ENCODE peak calls at places on chromosomes 6 and 20, in ten cellular contexts. Q is neural progenitor cell; C is ovary; R is CD8-positive, alpha-beta T cell; N is brain microvascular endothelial cell; I is GM12865; G is mammary epithelial cell; E is left ventricle myocardium inferior; F is WTC11; Z is HFFc6. D is an unnamed sample.

GRCh38 chr6:127606131-127606562 is 29.2 kb downstream of the C6orf58 start:
- DNase-seq in Z (peak; percentile 51), C (peak; percentile 16), G (peak; percentile 31), I (peak; percentile 3), F (peak; percentile 24), E (no peak), N (peak; percentile 44), R (peak; percentile 19), Q (peak; percentile 67), D (peak; percentile 19)

GRCh38 chr6:30688569-30688968 is 2.1 kb upstream of the PPP1R18 start:
- DNase-seq in G (no peak), R (no peak), E (peak; percentile 8), Q (no peak), F (no peak), I (peak; percentile 74), C (peak; percentile 41), N (no peak), Z (no peak), D (no peak)

GRCh38 chr6:158638393-158638792 is 6.2 kb downstream of the DYNLT1 start:
- DNase-seq in Z (no peak), R (no peak), Q (no peak), G (no peak), E (no peak), C (no peak), N (no peak), I (no peak), F (no peak), D (no peak)

GRCh38 chr20:33909331-33909921 is 84.3 kb upstream of the RALY start:
- DNase-seq in Z (peak; percentile 91), Q (no peak), N (peak; percentile 91), F (no peak), I (no peak), G (peak; percentile 56), E (no peak), C (no peak), R (no peak), D (peak; percentile 99)

GRCh38 chr6:163706688-163707087 is 292.2 kb downstream of the QKI start:
- DNase-seq in I (peak; percentile 41), E (no peak), Q (no peak), G (no peak), R (no peak), C (no peak), Z (no peak), N (no peak), F (no peak), D (no peak)

GRCh38 chr6:130559166-130559565 is 193.3 kb downstream of the TMEM200A start:
- DNase-seq in Z (peak; percentile 2), F (no peak), N (no peak), I (no peak), R (no peak), E (no peak), Q (no peak), C (no peak), G (no peak), D (no peak)

GRCh38 chr6:44452725-44453124 is 65.2 kb downstream of the CDC5L start:
- DNase-seq in Q (no peak), Z (peak; percentile 81), G (peak; percentile 89), N (peak; percentile 72), R (no peak), I (no peak), F (no peak), C (no peak), E (no peak), D (no peak)

GRCh38 chr20:45506927-45507820 is 8.2 kb downstream of the SPINT3 start:
- DNase-seq in C (no peak), Z (no peak), Q (no peak), G (peak; percentile 96), I (peak; percentile 16), R (no peak), N (no peak), E (no peak), F (no peak), D (no peak)

GRCh38 chr6:40336296-40336695 is 250.9 kb downstream of the LRFN2 start:
- DNase-seq in G (no peak), Q (no peak), F (no peak), E (no peak), R (no peak), I (no peak), C (no peak), N (no peak), Z (no peak), D (no peak)

GRCh38 chr6:163404825-163405265 is 9.7 kb upstream of the QKI start:
- DNase-seq in C (no peak), E (no peak), Q (peak; percentile 47), G (no peak), R (no peak), I (no peak), F (no peak), N (no peak), Z (no peak), D (no peak)

GRCh38 chr6:53922571-53922981 is 127.8 kb downstream of the LRRC1 start:
- DNase-seq in Q (peak; percentile 5), C (no peak), I (no peak), G (no peak), Z (no peak), N (peak; percentile 45), R (no peak), F (no peak), E (no peak), D (no peak)

GRCh38 chr6:53727748-53728147 is 62.2 kb upstream of the KLHL31 start:
- DNase-seq in G (no peak), F (no peak), I (no peak), E (no peak), N (peak; percentile 8), Z (peak; percentile 40), C (no peak), R (no peak), Q (no peak), D (no peak)

GRCh38 chr20:62616728-62617621 is 25.3 kb upstream of the SLCO4A1 start:
- DNase-seq in I (peak; percentile 78), E (peak; percentile 75), F (peak; percentile 81), G (peak; percentile 26), Q (peak; percentile 79), N (peak; percentile 60), C (peak; percentile 71), Z (peak; percentile 31), R (peak; percentile 63), D (no peak)

GRCh38 chr6:2429460-2429859 is 184.1 kb upstream of the GMDS start:
- DNase-seq in C (no peak), G (no peak), I (no peak), F (no peak), Q (no peak), N (no peak), Z (peak; percentile 49), R (no peak), E (no peak), D (no peak)

GRCh38 chr20:56626367-56627121 is 2.6 kb upstream of the TFAP2C start:
- DNase-seq in C (no peak), Z (no peak), G (no peak), R (no peak), E (no peak), N (no peak), Q (peak; percentile 89), I (no peak), F (peak; percentile 79), D (no peak)
- TF ChIP-seq CTCF in C (no peak), Z (peak; percentile 65), G (peak; percentile 4), R (no peak), E (peak; percentile 22), N (peak; percentile 65), Q (peak; percentile 76), I (no peak), F (peak; percentile 77), D (peak; percentile 43)

GRCh38 chr6:161152904-161153662 is 120.8 kb downstream of the AGPAT4 start:
- DNase-seq in G (no peak), R (no peak), N (no peak), F (no peak), Z (no peak), C (no peak), E (no peak), I (no peak), Q (no peak), D (no peak)
- TF ChIP-seq CTCF in G (peak; percentile 46), R (no peak), N (peak; percentile 76), F (no peak), Z (peak; percentile 73), C (no peak), E (peak; percentile 50), I (peak; percentile 28), Q (peak; percentile 33), D (peak; percentile 68)

GRCh38 chr6:115668781-115669180 is 391.9 kb downstream of the FRK start:
- DNase-seq in Z (no peak), G (no peak), I (no peak), F (no peak), Q (no peak), C (no peak), R (no peak), N (no peak), E (no peak), D (no peak)

GRCh38 chr6:115667478-115667996 is 393.2 kb downstream of the FRK start:
- DNase-seq in N (no peak), C (no peak), Z (no peak), G (no peak), I (no peak), F (peak; percentile 11), E (no peak), Q (no peak), R (no peak), D (no peak)

GRCh38 chr6:115666997-115667396 is 393.7 kb downstream of the FRK start:
- DNase-seq in R (no peak), C (no peak), Q (no peak), I (no peak), G (no peak), Z (no peak), N (no peak), F (no peak), E (no peak), D (no peak)

GRCh38 chr6:115665310-115665709 is 395.4 kb downstream of the FRK start:
- DNase-seq in F (no peak), N (no peak), E (no peak), Z (no peak), R (no peak), I (no peak), C (no peak), G (no peak), Q (no peak), D (no peak)

DNA sequence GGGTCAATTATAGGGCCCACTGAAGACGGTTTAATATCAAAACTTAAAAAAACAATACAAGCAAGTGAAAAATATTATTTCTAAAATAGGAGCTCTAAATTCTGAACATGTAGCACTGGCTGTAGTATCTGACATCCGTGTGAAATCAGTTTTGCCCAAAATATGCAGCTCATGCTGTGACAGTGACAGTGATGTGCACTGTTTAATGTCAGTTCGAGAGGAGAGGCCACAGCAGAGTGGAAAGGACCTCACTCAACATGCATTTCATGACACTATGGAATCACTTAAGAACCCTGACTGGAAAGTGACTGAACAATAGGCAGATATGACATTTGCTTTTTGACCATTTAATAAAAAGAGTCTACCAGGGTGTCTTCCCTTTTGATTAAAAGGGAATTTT is 397.0 kb downstream of the FRK start:
- DNase-seq in R (no peak), F (no peak), N (no peak), Z (no peak), I (no peak), E (no peak), Q (no peak), G (no peak), C (no peak), D (no peak)
- TF ChIP-seq CTCF in R (no peak), F (no peak), N (no peak), Z (no peak), I (no peak), E (no peak), Q (no peak), G (no peak), C (no peak), D (no peak)

DNA sequence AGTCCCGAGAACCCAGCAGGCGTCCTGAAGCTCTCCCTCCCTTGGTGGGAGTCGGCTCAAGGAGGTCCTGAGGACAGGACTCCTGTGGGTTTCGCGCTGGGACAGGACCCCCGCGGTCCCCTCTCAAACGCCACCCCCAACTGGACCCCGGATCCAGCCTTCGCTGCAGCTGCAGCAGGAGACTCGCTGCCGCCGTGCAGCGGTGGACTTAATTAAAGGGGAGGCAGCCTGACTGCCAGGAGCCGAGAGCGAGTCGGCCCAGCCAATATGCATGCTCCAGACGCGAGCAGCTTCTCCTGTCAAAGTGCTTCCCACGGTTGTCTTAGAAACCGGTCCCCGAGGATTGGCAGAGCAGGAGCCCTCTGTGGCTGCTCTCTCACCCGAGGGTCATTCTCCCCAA is 580.2 kb upstream of the ZNF337 start:
- DNase-seq in G (peak; percentile 0), E (no peak), Z (no peak), R (no peak), Q (peak; percentile 26), I (no peak), F (peak; percentile 32), C (no peak), N (peak; percentile 1), D (peak; percentile 2)
- TF ChIP-seq CTCF in G (no peak), E (no peak), Z (no peak), R (no peak), Q (no peak), I (no peak), F (no peak), C (no peak), N (peak; percentile 28), D (peak; percentile 19)

D was measured in retinal pigment epithelial cell.